ENCODE peak calls at places on chromosomes 13 and 19, in ten cellular contexts. H, G, O, W, P, U, C, K, B and Y are unnamed samples. For H3K27me3, the result is how much of the 10 kb centered on the place peaks cover.

GRCh38 chr19:4089400-4089908 is 22.8 kb upstream of the ZBTB7A start:
- DNase-seq in H (peak), P (no peak), G (peak), C (peak), B (no peak), W (no peak), K (peak), U (no peak), O (no peak), Y (no peak)

GRCh38 chr13:33445476-33445875 is 159.9 kb upstream of the STARD13 start:
- DNase-seq in W (no peak), H (no peak), P (no peak), G (no peak), B (no peak), U (no peak), K (no peak), O (no peak), C (no peak), Y (no peak)

GRCh38 chr13:114078501-114079451 is 53.6 kb downstream of the RASA3 start:
- DNase-seq in W (peak), U (peak), B (no peak), K (peak), O (no peak), C (peak), H (no peak), P (no peak), G (peak), Y (no peak)

GRCh38 chr13:95276119-95276505 is 25.1 kb downstream of the ABCC4 start:
- DNase-seq in O (no peak), P (no peak), C (no peak), W (no peak), U (no peak), B (no peak), K (no peak), H (no peak), G (no peak), Y (no peak)

GRCh38 chr19:55418185-55418584 is 10.6 kb upstream of the UBE2S start:
- DNase-seq in H (peak), W (peak), U (no peak), G (peak), B (peak), K (peak), P (no peak), O (peak), C (no peak), Y (peak)

GRCh38 chr13:79946556-79946955 is 394.4 kb downstream of the SPRY2 start:
- DNase-seq in U (no peak), H (no peak), P (no peak), C (no peak), G (no peak), K (no peak), B (no peak), W (no peak), O (no peak), Y (no peak)

GRCh38 chr13:77678691-77679090 is 18.8 kb upstream of the SLAIN1 start:
- DNase-seq in B (no peak), U (no peak), K (no peak), P (no peak), G (no peak), C (no peak), O (no peak), H (no peak), W (no peak), Y (no peak)

GRCh38 chr19:14519860-14520407 is 1.7 kb upstream of the DNAJB1 start:
- DNase-seq in H (no peak), C (no peak), U (no peak), B (peak), G (no peak), W (no peak), O (no peak), K (peak), P (no peak), Y (no peak)

GRCh38 chr19:33621811-33622504 is at the start of gene CHST8:
- DNase-seq in U (no peak), C (no peak), W (peak), O (peak), H (no peak), K (no peak), P (no peak), B (peak), G (peak), Y (no peak)

GRCh38 chr19:33620611-33621010 is 1.1 kb upstream of the CHST8 start:
- DNase-seq in O (no peak), P (no peak), K (no peak), C (peak), B (no peak), H (no peak), U (no peak), W (no peak), G (no peak), Y (no peak)

GRCh38 chr19:33622809-33623511 is 1.2 kb downstream of the CHST8 start:
- DNase-seq in B (no peak), C (no peak), K (no peak), W (no peak), P (no peak), U (no peak), H (no peak), O (peak), G (no peak), Y (no peak)

GRCh38 chr19:33621065-33621785 is 528 bp upstream of the CHST8 start:
- DNase-seq in G (no peak), K (no peak), C (peak), U (no peak), H (no peak), O (no peak), W (no peak), B (no peak), P (no peak), Y (no peak)

GRCh38 chr19:33622505-33622808 is 704 bp downstream of the CHST8 start:
- DNase-seq in O (peak), C (no peak), B (peak), K (no peak), W (no peak), H (no peak), P (no peak), G (no peak), U (no peak), Y (no peak)
- H3K27me3 ChIP-seq in O (half or more), C (under half), B (under half), K (under half), W (under half), H (under half), P (under half), G (under half), U (half or more), Y (under half)

DNA sequence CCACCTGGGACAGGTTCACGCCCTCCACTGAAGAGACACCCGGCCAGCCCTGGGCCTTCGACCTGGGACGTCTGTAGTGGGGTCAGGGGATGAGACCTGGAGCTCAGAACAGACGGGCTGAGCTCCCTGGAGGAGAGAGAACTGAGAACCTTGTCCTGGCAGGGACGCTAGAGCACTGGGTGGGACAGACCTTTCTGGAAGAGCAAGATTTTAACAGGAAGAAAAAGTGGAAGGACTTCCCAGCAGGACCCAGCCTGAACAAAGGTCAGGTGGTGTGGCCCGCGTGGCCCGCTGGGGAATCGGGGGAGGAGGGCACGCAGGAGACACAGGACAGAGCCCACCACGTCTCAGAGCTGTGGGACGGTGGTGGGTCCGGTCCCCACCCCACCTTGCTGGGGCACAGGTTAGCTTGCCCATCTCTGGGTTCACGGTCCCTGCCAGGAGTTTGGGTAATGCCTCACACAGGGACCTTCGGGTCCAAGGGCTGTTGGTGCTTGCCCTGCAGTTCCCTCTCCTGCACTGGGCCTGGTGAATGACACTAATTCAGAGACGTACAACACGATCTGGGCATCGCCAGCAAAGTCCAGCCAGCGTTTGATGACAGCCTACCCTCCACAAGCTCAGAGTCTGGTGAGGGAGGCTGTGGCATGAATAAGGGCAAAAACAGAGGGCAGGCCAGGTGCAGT is 1.2 kb upstream of the EFNA2 start:
- DNase-seq in C (no peak), G (no peak), P (no peak), U (no peak), O (no peak), K (no peak), W (no peak), H (no peak), B (no peak), Y (no peak)
- H3K27ac ChIP-seq in C (no peak), G (no peak), P (no peak), U (no peak), O (no peak), K (no peak), W (no peak), H (no peak), B (no peak), Y (no peak)

DNA sequence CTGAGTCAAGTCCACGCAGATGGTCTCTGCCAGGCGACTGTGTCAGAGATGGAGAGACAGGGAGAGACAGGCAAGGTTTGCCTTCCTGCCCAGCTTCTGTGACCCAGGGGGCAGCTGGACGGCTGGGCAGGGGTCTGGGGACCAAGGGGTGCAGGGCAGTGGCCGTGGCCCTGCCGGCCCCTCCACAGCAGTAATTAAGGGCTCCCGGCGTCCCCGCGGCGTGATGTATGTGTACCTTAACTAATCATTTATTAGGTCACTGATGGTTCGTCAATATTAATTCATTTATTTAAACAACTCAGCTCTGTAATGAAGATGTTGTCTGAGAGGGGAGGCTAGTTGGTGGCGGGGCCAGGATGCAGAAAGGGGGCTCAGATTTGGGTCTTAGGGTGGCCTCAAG is 28.6 kb upstream of the TCF3 start:
- DNase-seq in W (no peak), K (no peak), O (no peak), C (no peak), G (no peak), U (no peak), P (no peak), B (no peak), H (no peak), Y (no peak)
- H3K27me3 ChIP-seq in W (under half), K (under half), O (under half), C (under half), G (under half), U (half or more), P (under half), B (under half), H (under half), Y (under half)

DNA sequence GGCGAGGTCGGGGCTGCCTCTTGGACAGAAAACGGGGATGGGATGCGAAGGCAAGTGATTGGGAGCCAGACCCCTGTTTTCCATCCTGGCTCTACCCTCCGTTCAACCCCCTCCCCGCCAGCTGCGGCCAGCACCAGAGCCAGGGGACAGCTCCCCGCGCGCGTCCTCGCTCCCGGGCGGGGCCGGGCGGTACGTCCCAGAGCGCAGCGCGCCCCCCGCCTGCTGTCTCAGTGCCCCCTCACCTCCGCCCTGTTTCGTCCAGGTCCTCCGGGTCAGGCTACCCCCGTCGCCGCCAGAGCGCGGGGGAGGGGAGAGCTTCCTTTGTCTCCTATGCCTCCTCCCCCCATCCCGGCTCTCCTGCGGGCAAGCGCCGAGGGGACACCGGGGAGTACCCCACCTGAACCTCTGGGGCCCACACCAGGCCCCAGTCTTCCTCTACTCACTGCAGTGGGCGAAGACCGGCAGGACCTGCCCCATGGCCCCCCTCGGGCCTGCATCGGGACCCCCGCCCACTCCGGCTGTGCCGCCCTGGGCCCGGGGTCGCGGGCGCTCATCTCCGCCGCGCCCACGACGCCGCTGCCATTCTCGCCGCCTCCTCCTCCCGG is 396 bp downstream of the RTN2 start:
- DNase-seq in B (peak), C (peak), O (peak), H (no peak), W (peak), U (no peak), P (no peak), G (peak), K (peak), Y (no peak)
- H3K27ac ChIP-seq in B (no peak), C (no peak), O (peak), H (no peak), W (no peak), U (no peak), P (no peak), G (peak), K (no peak), Y (peak)

GRCh38 chr19:46460981-46461380 is 10.4 kb downstream of the PNMA8A start:
- DNase-seq in P (no peak), U (no peak), W (no peak), H (no peak), C (no peak), B (no peak), O (no peak), K (no peak), G (no peak), Y (no peak)
- H3K27me3 ChIP-seq in P (under half), U (under half), W (under half), H (under half), C (under half), B (under half), O (under half), K (under half), G (under half), Y (under half)